ENCODE peak calls at places on chromosomes 12 and 14, in eight cellular contexts. I is CD8-positive, alpha-beta memory T cell; F is heart right ventricle; C is endothelial cell; A is T-helper 1 cell; N is AG04450; H is astrocyte of the hippocampus; R is activated T-helper 1 cell treated with Interleukin-2 at 50 U/mL for 16 hours. Q is an unnamed sample.

GRCh38 chr14:67738740-67739504 is 37.2 kb downstream of the RDH12 start:
- DNase-seq in I (peak; percentile 10), N (peak; percentile 49), R (no peak), H (peak; percentile 63), F (peak; percentile 75), A (no peak), C (no peak), Q (no peak)

GRCh38 chr12:119055977-119056376 is 74.6 kb downstream of the SRRM4 start:
- DNase-seq in A (no peak), R (no peak), I (no peak), F (no peak), N (no peak), H (no peak), C (no peak), Q (no peak)

GRCh38 chr14:23071975-23072539 is 14.7 kb upstream of the CDH24 start:
- DNase-seq in F (no peak), N (no peak), H (peak; percentile 22), C (no peak), I (no peak), A (no peak), R (no peak), Q (no peak)

GRCh38 chr14:75334191-75335051 is 55.8 kb downstream of the FOS start:
- DNase-seq in A (peak; percentile 28), N (no peak), C (no peak), F (peak; percentile 33), H (no peak), R (peak; percentile 42), I (peak; percentile 61), Q (peak; percentile 57)

GRCh38 chr14:75487155-75487671 is 35.1 kb upstream of the BATF start:
- DNase-seq in A (no peak), I (peak; percentile 22), R (no peak), F (no peak), H (no peak), N (no peak), C (no peak), Q (no peak)

GRCh38 chr12:114954626-114955025 is 270.7 kb upstream of the TBX3 start:
- DNase-seq in N (no peak), I (no peak), C (no peak), R (no peak), A (no peak), F (no peak), H (no peak), Q (no peak)

GRCh38 chr14:30994681-30995620 is 30.5 kb upstream of the AP4S1 start:
- DNase-seq in I (no peak), A (no peak), R (no peak), N (no peak), H (peak; percentile 27), F (no peak), C (no peak), Q (no peak)

GRCh38 chr12:124904306-124905098 is 9.9 kb downstream of the UBC start:
- DNase-seq in R (no peak), F (peak; percentile 86), H (peak; percentile 91), N (no peak), A (no peak), I (no peak), C (no peak), Q (no peak)

GRCh38 chr14:75063013-75063412 is 811 bp downstream of the ACYP1 start:
- DNase-seq in N (no peak), H (no peak), C (no peak), R (no peak), A (no peak), F (no peak), I (no peak), Q (no peak)

GRCh38 chr12:124094733-124095132 is 121.7 kb downstream of the ZNF664 start:
- DNase-seq in A (no peak), I (no peak), F (no peak), R (no peak), N (no peak), C (no peak), H (no peak), Q (no peak)

GRCh38 chr14:76832503-76832988 is 6.3 kb downstream of the LRRC74A start:
- DNase-seq in H (no peak), F (no peak), R (no peak), I (no peak), N (no peak), A (no peak), C (no peak), Q (no peak)

GRCh38 chr12:102966200-102966941 is 8.9 kb downstream of the ASCL1 start:
- DNase-seq in A (no peak), F (no peak), I (no peak), R (no peak), C (no peak), H (no peak), N (no peak), Q (no peak)

GRCh38 chr12:49020441-49020840 is 1.9 kb upstream of the PRKAG1 start:
- DNase-seq in C (no peak), A (no peak), N (no peak), I (no peak), F (no peak), R (no peak), H (no peak), Q (no peak)

GRCh38 chr12:54215990-54216579 is 27.3 kb upstream of the SMUG1 start:
- DNase-seq in C (no peak), A (no peak), R (no peak), H (no peak), F (no peak), N (no peak), I (peak; percentile 28), Q (peak; percentile 17)

GRCh38 chr12:112823582-112824149 is 32.1 kb downstream of the RPH3A start:
- DNase-seq in N (no peak), I (no peak), H (no peak), C (no peak), A (no peak), F (no peak), R (no peak), Q (no peak)

GRCh38 chr12:131943876-131944275 is 5.9 kb upstream of the EP400 start:
- DNase-seq in R (no peak), I (no peak), F (no peak), A (no peak), H (no peak), N (no peak), C (no peak), Q (no peak)

GRCh38 chr14:68782091-68782981 is 10.5 kb downstream of the ZFP36L1 start:
- DNase-seq in R (no peak), F (no peak), H (no peak), N (no peak), A (peak; percentile 35), C (no peak), I (peak; percentile 79), Q (peak; percentile 37)

GRCh38 chr12:52132754-52133161 is 53.3 kb downstream of the SMIM41 start:
- DNase-seq in I (no peak), N (no peak), A (no peak), C (no peak), H (no peak), R (no peak), F (no peak), Q (no peak)

GRCh38 chr12:57893460-57894353 is 47.2 kb upstream of the CTDSP2 start:
- DNase-seq in R (no peak), N (peak; percentile 78), F (peak; percentile 95), H (peak; percentile 94), I (no peak), C (peak; percentile 46), A (no peak), Q (no peak)

GRCh38 chr14:71062581-71063303 is 155.5 kb downstream of the PCNX1 start:
- DNase-seq in C (no peak), N (no peak), H (no peak), I (no peak), R (no peak), F (no peak), A (no peak), Q (no peak)

GRCh38 chr12:131113562-131113961 is 159.9 kb downstream of the ADGRD1 start:
- DNase-seq in I (no peak), A (no peak), H (no peak), F (no peak), C (no peak), N (no peak), R (no peak), Q (no peak)

GRCh38 chr12:67056329-67056728 is 212.8 kb upstream of the CAND1 start:
- DNase-seq in C (no peak), H (peak; percentile 7), A (no peak), R (no peak), N (no peak), F (no peak), I (no peak), Q (no peak)

GRCh38 chr14:59739794-59740193 is 130.8 kb downstream of the RTN1 start:
- DNase-seq in I (no peak), A (no peak), N (no peak), C (no peak), H (no peak), F (no peak), R (no peak), Q (no peak)

GRCh38 chr12:25958254-25959068 is at the start of gene RASSF8:
- DNase-seq in H (peak; percentile 95), A (no peak), C (peak; percentile 79), I (no peak), N (peak; percentile 21), R (no peak), F (peak; percentile 79), Q (no peak)

GRCh38 chr14:101191882-101192660 is 288.5 kb upstream of the RTL1 start:
- DNase-seq in H (no peak), A (no peak), I (no peak), N (no peak), C (no peak), R (no peak), F (no peak), Q (no peak)

GRCh38 chr12:54222609-54223008 is 33.8 kb upstream of the SMUG1 start:
- DNase-seq in A (no peak), R (no peak), N (peak; percentile 90), C (no peak), I (no peak), F (no peak), H (peak; percentile 72), Q (no peak)

GRCh38 chr14:74549588-74549987 is 56.0 kb downstream of the ISCA2 start:
- DNase-seq in I (no peak), C (no peak), N (no peak), R (no peak), A (no peak), H (no peak), F (no peak), Q (no peak)

GRCh38 chr14:38839743-38840375 is 263.2 kb downstream of the SEC23A start:
- DNase-seq in N (no peak), R (no peak), F (no peak), C (no peak), A (no peak), H (no peak), I (no peak), Q (no peak)